ENCODE peak calls at places on chromosomes 3 and 15, in six cellular contexts. H is K562, S is endothelial cell of umbilical vein, B is osteoblast, W is tibial artery, E is ovary. R is an unnamed sample.

GRCh38 chr3:66053009-66053782 is 14.5 kb upstream of the MAGI1 start:
- DNase-seq in H (no peak), S (no peak), B (no peak), W (peak; percentile 79), E (peak; percentile 33), R (no peak)

GRCh38 chr3:50370594-50370993 is 11.3 kb upstream of the TMEM115 start:
- DNase-seq in B (no peak), S (peak; percentile 52), W (no peak), H (no peak), E (no peak), R (no peak)

GRCh38 chr15:82047493-82048446 is 2.0 kb upstream of the MEX3B start:
- DNase-seq in B (peak; percentile 88), S (peak; percentile 51), W (no peak), H (no peak), E (peak; percentile 30), R (no peak)

GRCh38 chr15:77907824-77908751 is 169.4 kb downstream of the TBC1D2B start:
- DNase-seq in S (no peak), B (peak; percentile 88), H (peak; percentile 46), W (no peak), E (no peak), R (peak; percentile 15)

GRCh38 chr3:126107203-126107939 is 23.4 kb upstream of the SLC41A3 start:
- DNase-seq in S (no peak), W (peak; percentile 44), H (no peak), B (no peak), E (no peak), R (no peak)

GRCh38 chr15:39641187-39641889 is 60.5 kb downstream of the THBS1 start:
- DNase-seq in B (no peak), H (no peak), W (no peak), S (no peak), E (no peak), R (no peak)

GRCh38 chr15:82750831-82751181 is 41.1 kb upstream of the AP3B2 start:
- DNase-seq in E (no peak), H (no peak), B (no peak), S (no peak), W (no peak), R (no peak)

GRCh38 chr15:32765236-32765635 is 47.4 kb downstream of the GREM1 start:
- DNase-seq in W (no peak), H (no peak), E (no peak), S (no peak), B (no peak), R (no peak)

GRCh38 chr3:38334656-38335055 is 11.9 kb upstream of the XYLB start:
- DNase-seq in E (no peak), S (no peak), W (no peak), H (no peak), B (no peak), R (no peak)

GRCh38 chr3:9890249-9891071 is at the start of gene JAGN1:
- DNase-seq in S (peak; percentile 92), H (peak; percentile 97), B (peak; percentile 95), W (peak; percentile 93), E (peak; percentile 93), R (peak; percentile 84)

GRCh38 chr3:57794951-57795350 is 38.8 kb downstream of the SLMAP start:
- DNase-seq in H (no peak), E (no peak), W (no peak), S (no peak), B (no peak), R (no peak)

GRCh38 chr15:28037969-28038640 is 61.0 kb downstream of the OCA2 start:
- DNase-seq in H (no peak), S (no peak), B (no peak), E (no peak), W (no peak), R (no peak)

GRCh38 chr15:43913941-43914340 is 87.1 kb downstream of the WDR76 start:
- DNase-seq in H (no peak), B (no peak), E (no peak), W (no peak), S (no peak), R (no peak)

GRCh38 chr15:82183121-82184031 is 79.2 kb downstream of the EFL1 start:
- DNase-seq in W (no peak), H (no peak), E (no peak), B (peak; percentile 37), S (no peak), R (no peak)

GRCh38 chr3:11015369-11015768 is 22.8 kb downstream of the SLC6A1 start:
- DNase-seq in W (no peak), H (no peak), B (no peak), E (no peak), S (no peak), R (no peak)

GRCh38 chr3:27712136-27713065 is 9.7 kb downstream of the EOMES start:
- DNase-seq in H (peak; percentile 65), S (peak; percentile 79), W (peak; percentile 83), E (peak; percentile 69), B (peak; percentile 95), R (peak; percentile 66)

GRCh38 chr3:101036676-101037075 is 43.5 kb upstream of the ABI3BP start:
- DNase-seq in S (no peak), B (no peak), W (no peak), H (no peak), E (no peak), R (no peak)

GRCh38 chr3:49351521-49352011 is 6.6 kb downstream of the GPX1 start:
- DNase-seq in S (peak; percentile 70), B (peak; percentile 94), W (no peak), H (no peak), E (no peak), R (no peak)

GRCh38 chr3:102144063-102144462 is 290.8 kb upstream of the ZPLD1 start:
- DNase-seq in B (no peak), H (no peak), E (no peak), S (no peak), W (no peak), R (no peak)

GRCh38 chr3:76011121-76011520 is 225.8 kb upstream of the ZNF717 start:
- DNase-seq in B (peak; percentile 3), H (no peak), S (no peak), W (no peak), E (no peak), R (no peak)

GRCh38 chr15:70348581-70349344 is 251.0 kb upstream of the TLE3 start:
- DNase-seq in B (peak; percentile 69), S (no peak), W (no peak), H (no peak), E (no peak), R (peak; percentile 79)

GRCh38 chr3:100144255-100144866 is 30.1 kb upstream of the FILIP1L start:
- DNase-seq in S (no peak), H (no peak), W (no peak), B (no peak), E (no peak), R (no peak)

GRCh38 chr3:159911664-159912037 is 77.0 kb upstream of the IL12A start:
- DNase-seq in S (no peak), E (no peak), W (no peak), B (no peak), H (no peak), R (no peak)

GRCh38 chr3:17420668-17421067 is 321.8 kb downstream of the TBC1D5 start:
- DNase-seq in H (no peak), W (no peak), S (peak; percentile 58), B (no peak), E (no peak), R (no peak)

DNA sequence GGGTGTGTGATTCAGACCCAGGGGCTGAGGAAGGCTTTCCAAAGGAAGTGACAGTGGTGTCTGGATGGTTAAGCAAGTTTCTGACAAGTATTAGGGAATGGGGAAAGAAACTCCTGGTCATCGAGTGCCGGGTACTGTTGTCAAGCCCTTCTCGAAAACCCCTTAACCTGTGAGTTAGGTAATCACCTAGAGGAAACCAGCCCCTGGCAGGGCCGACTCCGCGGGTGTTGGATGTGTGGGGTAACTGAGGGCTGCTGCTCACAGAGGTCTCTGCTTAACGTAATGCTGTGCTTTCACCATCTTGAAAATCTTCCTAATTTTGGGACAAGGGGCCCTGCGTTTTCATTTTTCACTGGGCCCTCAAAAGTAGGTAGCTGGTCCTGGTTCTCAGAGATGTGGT is 66.9 kb downstream of the SMAD6 start:
- DNase-seq in B (no peak), E (no peak), H (no peak), W (no peak), S (no peak), R (no peak)
- H3K4me1 ChIP-seq in B (peaks cover 53% of the 10 kb centered on the region), E (peaks cover 15% of the 10 kb centered on the region), H (peaks cover 16% of the 10 kb centered on the region), W (peaks cover 53% of the 10 kb centered on the region), S (peaks cover 48% of the 10 kb centered on the region), R (peaks cover 34% of the 10 kb centered on the region)

GRCh38 chr3:53122255-53122932 is 7.8 kb downstream of the RFT1 start:
- DNase-seq in H (no peak), B (no peak), W (no peak), S (no peak), E (no peak), R (no peak)
- H3K27ac ChIP-seq in H (no peak overlapping the region), B (no peak overlapping the region), W (no peak overlapping the region), S (no peak overlapping the region), E (no peak overlapping the region), R (no peak overlapping the region)

GRCh38 chr3:21017115-21017852 is 733.7 kb downstream of the ZNF385D start:
- DNase-seq in W (no peak), E (no peak), S (no peak), H (no peak), B (no peak), R (no peak)
- TF ChIP-seq CTCF in W (no peak), E (no peak), S (peak; percentile 4), H (peak; percentile 72), B (no peak), R (no peak)

DNA sequence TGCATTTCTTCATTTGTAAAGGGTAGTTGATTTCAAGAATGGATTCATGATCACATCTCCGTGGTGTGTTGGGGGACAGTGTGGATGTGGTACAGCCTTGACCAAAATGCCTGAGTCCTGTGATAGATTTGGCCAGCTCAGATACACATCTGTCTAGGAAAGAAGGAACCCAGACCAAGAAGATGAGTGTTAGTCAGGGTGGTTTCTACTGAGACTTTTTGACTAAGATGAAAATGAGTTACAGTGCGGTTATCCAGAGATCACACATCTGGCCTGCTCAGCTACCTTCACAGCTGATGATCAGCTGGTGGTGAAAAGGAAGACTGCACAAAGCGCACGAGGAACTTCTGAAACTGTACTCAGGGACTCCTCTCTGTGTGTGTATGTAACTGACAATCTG is 68.0 kb downstream of the FNDC3B start:
- DNase-seq in E (no peak), W (no peak), H (peak; percentile 15), S (no peak), B (no peak), R (no peak)
- H3K4me1 ChIP-seq in E (peaks cover 10% of the 10 kb centered on the region), W (peaks cover 38% of the 10 kb centered on the region), H (peaks cover 7% of the 10 kb centered on the region), S (peaks cover under 1% of the 10 kb centered on the region), B (peaks cover 43% of the 10 kb centered on the region), R (peaks cover 6% of the 10 kb centered on the region)

DNA sequence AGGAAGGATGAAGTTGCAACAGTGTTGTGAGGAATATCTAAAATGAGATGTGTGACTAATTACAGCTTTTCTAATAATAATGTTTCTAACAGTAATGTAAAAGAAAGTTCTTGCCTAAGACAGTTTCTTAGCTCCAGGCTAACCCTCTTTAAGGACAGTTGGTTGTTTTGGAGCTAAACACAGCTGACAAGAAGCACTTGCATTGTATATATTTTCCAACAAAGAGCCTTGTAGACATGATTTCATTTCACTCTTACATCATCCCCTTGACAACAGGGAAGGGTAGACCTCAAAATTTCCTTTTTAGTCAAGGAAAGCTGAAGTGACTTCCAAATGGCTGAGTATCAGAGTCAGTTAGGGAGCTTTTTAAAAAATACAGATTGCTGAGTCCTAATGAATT is 4.0 kb downstream of the ARID3B start:
- DNase-seq in S (no peak), H (no peak), W (no peak), E (no peak), B (no peak), R (no peak)
- H3K27ac ChIP-seq in S (no peak overlapping the region), H (no peak overlapping the region), W (no peak overlapping the region), E (no peak overlapping the region), B (no peak overlapping the region), R (no peak overlapping the region)

R was measured in prostate gland.